ENCODE peak calls at places on chromosomes 2 and 18, in five cellular contexts. One of them, this sample, is unnamed.

GRCh38 chr2:42138163-42139016 is 30.8 kb upstream of the EML4 start:
- DNase-seq in astrocyte of the spinal cord: peak; percentile 98
- DNase-seq in GM12865: no peak
- DNase-seq in endothelial cell: no peak
- DNase-seq in uterus: peak; percentile 41
- DNase-seq in this sample: peak; percentile 96

GRCh38 chr18:52715421-52715820 is 375.4 kb downstream of the DCC start:
- DNase-seq in GM12865: no peak
- DNase-seq in astrocyte of the spinal cord: no peak
- DNase-seq in endothelial cell: no peak
- DNase-seq in uterus: no peak
- DNase-seq in this sample: no peak

GRCh38 chr2:75570948-75571729 is 10.4 kb upstream of the EVA1A start:
- DNase-seq in GM12865: no peak
- DNase-seq in uterus: no peak
- DNase-seq in astrocyte of the spinal cord: peak; percentile 34
- DNase-seq in endothelial cell: no peak
- DNase-seq in this sample: no peak

GRCh38 chr2:64214281-64215115 is 70.3 kb upstream of the PELI1 start:
- DNase-seq in GM12865: peak; percentile 85
- DNase-seq in astrocyte of the spinal cord: peak; percentile 32
- DNase-seq in uterus: peak; percentile 38
- DNase-seq in endothelial cell: no peak
- DNase-seq in this sample: no peak

GRCh38 chr18:2654828-2655152 is 736 bp upstream of the SMCHD1 start:
- DNase-seq in GM12865: no peak
- DNase-seq in uterus: no peak
- DNase-seq in astrocyte of the spinal cord: no peak
- DNase-seq in endothelial cell: no peak
- DNase-seq in this sample: no peak

GRCh38 chr2:175293776-175294175 is 112.3 kb upstream of the ATP5MC3 start:
- DNase-seq in uterus: no peak
- DNase-seq in astrocyte of the spinal cord: no peak
- DNase-seq in endothelial cell: no peak
- DNase-seq in GM12865: no peak
- DNase-seq in this sample: no peak

GRCh38 chr2:64141711-64142405 is 2.4 kb downstream of the PELI1 start:
- DNase-seq in astrocyte of the spinal cord: peak; percentile 53
- DNase-seq in GM12865: peak; percentile 30
- DNase-seq in uterus: no peak
- DNase-seq in endothelial cell: no peak
- DNase-seq in this sample: no peak

GRCh38 chr2:146246017-146246733 is 1598.7 kb upstream of the ACVR2A start:
- DNase-seq in uterus: no peak
- DNase-seq in endothelial cell: no peak
- DNase-seq in astrocyte of the spinal cord: peak; percentile 59
- DNase-seq in GM12865: no peak
- DNase-seq in this sample: peak; percentile 55

GRCh38 chr2:85369500-85369899 is 14.9 kb downstream of the ELMOD3 start:
- DNase-seq in GM12865: no peak
- DNase-seq in endothelial cell: no peak
- DNase-seq in uterus: no peak
- DNase-seq in astrocyte of the spinal cord: no peak
- DNase-seq in this sample: no peak

GRCh38 chr2:128040166-128040771 is 12.4 kb upstream of the SAP130 start:
- DNase-seq in endothelial cell: no peak
- DNase-seq in astrocyte of the spinal cord: no peak
- DNase-seq in uterus: no peak
- DNase-seq in GM12865: no peak
- DNase-seq in this sample: no peak

GRCh38 chr18:39843546-39843945 is 2111.5 kb upstream of the PIK3C3 start:
- DNase-seq in GM12865: no peak
- DNase-seq in uterus: no peak
- DNase-seq in endothelial cell: no peak
- DNase-seq in astrocyte of the spinal cord: no peak
- DNase-seq in this sample: no peak

GRCh38 chr18:31103423-31103822 is 1.2 kb upstream of the DSC2 start:
- DNase-seq in astrocyte of the spinal cord: no peak
- DNase-seq in GM12865: no peak
- DNase-seq in uterus: no peak
- DNase-seq in endothelial cell: no peak
- DNase-seq in this sample: no peak

GRCh38 chr18:76621184-76621583 is 126.1 kb upstream of the ZNF516 start:
- DNase-seq in uterus: peak; percentile 54
- DNase-seq in astrocyte of the spinal cord: no peak
- DNase-seq in endothelial cell: no peak
- DNase-seq in GM12865: no peak
- DNase-seq in this sample: no peak

GRCh38 chr18:76621782-76622495 is 126.9 kb upstream of the ZNF516 start:
- DNase-seq in astrocyte of the spinal cord: peak; percentile 31
- DNase-seq in uterus: no peak
- DNase-seq in endothelial cell: no peak
- DNase-seq in GM12865: no peak
- DNase-seq in this sample: peak; percentile 29

GRCh38 chr18:76618721-76619120 is 123.7 kb upstream of the ZNF516 start:
- DNase-seq in GM12865: no peak
- DNase-seq in astrocyte of the spinal cord: no peak
- DNase-seq in endothelial cell: no peak
- DNase-seq in uterus: no peak
- DNase-seq in this sample: no peak

GRCh38 chr18:76619342-76620315 is 124.6 kb upstream of the ZNF516 start:
- DNase-seq in uterus: peak; percentile 95
- DNase-seq in endothelial cell: peak; percentile 39
- DNase-seq in astrocyte of the spinal cord: peak; percentile 47
- DNase-seq in GM12865: no peak
- DNase-seq in this sample: no peak

GRCh38 chr18:76620326-76620813 is 125.3 kb upstream of the ZNF516 start:
- DNase-seq in GM12865: peak; percentile 76
- DNase-seq in endothelial cell: peak; percentile 71
- DNase-seq in astrocyte of the spinal cord: peak; percentile 70
- DNase-seq in uterus: peak; percentile 85
- DNase-seq in this sample: peak; percentile 69
- TF ChIP-seq CTCF in GM12865: peak; percentile 45
- TF ChIP-seq CTCF in endothelial cell: peak; percentile 33
- TF ChIP-seq CTCF in astrocyte of the spinal cord: peak; percentile 83
- TF ChIP-seq CTCF in uterus: peak; percentile 75
- TF ChIP-seq CTCF in this sample: peak; percentile 80

GRCh38 chr2:109623923-109624322 is 9.8 kb downstream of the SOWAHC start:
- DNase-seq in astrocyte of the spinal cord: no peak
- DNase-seq in GM12865: no peak
- DNase-seq in endothelial cell: no peak
- DNase-seq in uterus: no peak
- DNase-seq in this sample: no peak
- TF ChIP-seq CTCF in astrocyte of the spinal cord: no peak
- TF ChIP-seq CTCF in GM12865: no peak
- TF ChIP-seq CTCF in endothelial cell: no peak
- TF ChIP-seq CTCF in uterus: no peak
- TF ChIP-seq CTCF in this sample: no peak

DNA sequence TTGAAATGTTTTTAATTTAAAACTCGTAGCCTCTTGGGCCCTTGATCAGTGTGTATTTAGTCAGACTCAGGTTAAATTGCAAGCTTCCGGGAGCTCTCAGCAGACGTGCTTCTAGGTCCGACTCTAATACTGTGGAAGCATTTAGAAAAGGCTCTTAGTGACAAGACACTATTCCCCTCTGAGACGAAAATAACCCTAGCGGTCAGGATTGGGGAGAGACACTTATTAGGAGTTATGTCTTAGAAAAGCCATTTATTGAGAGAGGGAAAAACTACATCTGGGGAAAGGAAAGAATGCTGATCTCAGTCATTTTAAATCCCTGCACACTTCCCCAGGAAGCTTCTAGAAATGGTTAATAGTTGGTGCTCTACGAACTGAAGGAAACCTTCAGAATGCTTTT is 110.5 kb upstream of the NCK2 start:
- DNase-seq in endothelial cell: no peak
- DNase-seq in GM12865: no peak
- DNase-seq in astrocyte of the spinal cord: no peak
- DNase-seq in uterus: no peak
- DNase-seq in this sample: no peak
- TF ChIP-seq CTCF in endothelial cell: no peak
- TF ChIP-seq CTCF in GM12865: no peak
- TF ChIP-seq CTCF in astrocyte of the spinal cord: no peak
- TF ChIP-seq CTCF in uterus: no peak
- TF ChIP-seq CTCF in this sample: peak; percentile 22

GRCh38 chr18:13051159-13051558 is 60.0 kb downstream of the CEP192 start:
- DNase-seq in uterus: no peak
- DNase-seq in GM12865: no peak
- DNase-seq in astrocyte of the spinal cord: peak; percentile 10
- DNase-seq in endothelial cell: no peak
- DNase-seq in this sample: no peak
- TF ChIP-seq CTCF in uterus: no peak
- TF ChIP-seq CTCF in GM12865: no peak
- TF ChIP-seq CTCF in astrocyte of the spinal cord: no peak
- TF ChIP-seq CTCF in endothelial cell: no peak
- TF ChIP-seq CTCF in this sample: no peak

GRCh38 chr2:163711699-163712098 is 24.1 kb downstream of the FIGN start:
- DNase-seq in astrocyte of the spinal cord: no peak
- DNase-seq in GM12865: no peak
- DNase-seq in endothelial cell: no peak
- DNase-seq in uterus: no peak
- DNase-seq in this sample: no peak
- TF ChIP-seq CTCF in astrocyte of the spinal cord: no peak
- TF ChIP-seq CTCF in GM12865: no peak
- TF ChIP-seq CTCF in endothelial cell: no peak
- TF ChIP-seq CTCF in uterus: no peak
- TF ChIP-seq CTCF in this sample: no peak

GRCh38 chr18:11674119-11674518 is 14.9 kb upstream of the GNAL start:
- DNase-seq in astrocyte of the spinal cord: no peak
- DNase-seq in uterus: no peak
- DNase-seq in GM12865: no peak
- DNase-seq in endothelial cell: no peak
- DNase-seq in this sample: no peak

GRCh38 chr18:11676867-11677266 is 12.2 kb upstream of the GNAL start:
- DNase-seq in endothelial cell: no peak
- DNase-seq in uterus: no peak
- DNase-seq in astrocyte of the spinal cord: no peak
- DNase-seq in GM12865: no peak
- DNase-seq in this sample: no peak

GRCh38 chr18:11672846-11673454 is 16.1 kb upstream of the GNAL start:
- DNase-seq in endothelial cell: no peak
- DNase-seq in GM12865: no peak
- DNase-seq in uterus: no peak
- DNase-seq in astrocyte of the spinal cord: no peak
- DNase-seq in this sample: no peak

GRCh38 chr18:11673560-11673959 is 15.5 kb upstream of the GNAL start:
- DNase-seq in uterus: no peak
- DNase-seq in GM12865: no peak
- DNase-seq in endothelial cell: no peak
- DNase-seq in astrocyte of the spinal cord: no peak
- DNase-seq in this sample: no peak

GRCh38 chr18:11676386-11676785 is 12.7 kb upstream of the GNAL start:
- DNase-seq in endothelial cell: no peak
- DNase-seq in GM12865: no peak
- DNase-seq in astrocyte of the spinal cord: no peak
- DNase-seq in uterus: no peak
- DNase-seq in this sample: no peak
- TF ChIP-seq CTCF in endothelial cell: no peak
- TF ChIP-seq CTCF in GM12865: no peak
- TF ChIP-seq CTCF in astrocyte of the spinal cord: no peak
- TF ChIP-seq CTCF in uterus: no peak
- TF ChIP-seq CTCF in this sample: no peak

This sample was measured in HFFc6.